ENCODE peak calls at places on chromosomes 16 and 17, in seven cellular contexts. C is tibial artery; W is uterus; R is lung; P is heart right ventricle; E is hepatocyte; L is CD4-positive, alpha-beta T cell. J is an unnamed sample.

GRCh38 chr17:33163827-33164555 is 129.1 kb downstream of the ASIC2 start:
- DNase-seq in C (no peak), P (no peak), L (no peak), E (no peak), W (peak; percentile 37), R (no peak), J (no peak)

GRCh38 chr16:73176577-73177013 is 128.7 kb upstream of the ZFHX3 start:
- DNase-seq in R (no peak), W (no peak), L (no peak), E (peak; percentile 27), C (no peak), P (no peak), J (no peak)

GRCh38 chr17:21119247-21119944 is 7.4 kb upstream of the DHRS7B start:
- DNase-seq in E (peak; percentile 72), P (peak; percentile 45), W (peak; percentile 80), C (peak; percentile 78), L (peak; percentile 61), R (peak; percentile 71), J (peak; percentile 82)

GRCh38 chr17:80783461-80783860 is 208.2 kb upstream of the CHMP6 start:
- DNase-seq in P (no peak), E (no peak), W (no peak), C (no peak), L (no peak), R (no peak), J (no peak)

GRCh38 chr16:23134274-23134673 is 15.0 kb downstream of the USP31 start:
- DNase-seq in W (peak; percentile 65), P (peak; percentile 58), L (no peak), R (no peak), E (no peak), C (no peak), J (no peak)

GRCh38 chr17:47978324-47978723 is 7.4 kb downstream of the CDK5RAP3 start:
- DNase-seq in C (no peak), E (peak; percentile 78), W (peak; percentile 36), P (peak; percentile 42), R (no peak), L (peak; percentile 34), J (no peak)

GRCh38 chr17:826778-827177 is 44.6 kb downstream of the MRM3 start:
- DNase-seq in P (no peak), C (no peak), L (no peak), W (no peak), E (no peak), R (no peak), J (no peak)

GRCh38 chr17:14042411-14042810 is 26.9 kb upstream of the COX10 start:
- DNase-seq in R (no peak), W (no peak), C (no peak), E (no peak), L (no peak), P (no peak), J (no peak)

GRCh38 chr17:82647593-82648164 is 565 bp downstream of the WDR45B start:
- DNase-seq in P (peak; percentile 50), W (peak; percentile 36), C (peak; percentile 79), R (peak; percentile 41), L (peak; percentile 36), E (peak; percentile 68), J (no peak)

GRCh38 chr17:68035131-68035522 is 408 bp upstream of the KPNA2 start:
- DNase-seq in W (peak; percentile 91), E (peak; percentile 97), R (peak; percentile 93), P (peak; percentile 94), C (peak; percentile 96), L (peak; percentile 84), J (peak; percentile 90)

GRCh38 chr17:45308016-45308365 is 8.8 kb downstream of the MAP3K14 start:
- DNase-seq in L (no peak), W (no peak), E (no peak), C (no peak), P (no peak), R (no peak), J (no peak)

GRCh38 chr17:29080323-29080722 is 37.4 kb downstream of the PIPOX start:
- DNase-seq in P (no peak), W (no peak), C (no peak), L (no peak), E (no peak), R (no peak), J (no peak)

GRCh38 chr17:8273884-8274444 is 14.5 kb upstream of the RANGRF start:
- DNase-seq in C (no peak), R (no peak), E (peak; percentile 62), P (no peak), L (no peak), W (no peak), J (no peak)

GRCh38 chr16:81564368-81565060 is 119.9 kb downstream of the CMIP start:
- DNase-seq in P (no peak), R (no peak), W (no peak), L (no peak), C (no peak), E (no peak), J (no peak)

GRCh38 chr17:72455562-72455961 is 334.7 kb downstream of the SOX9 start:
- DNase-seq in C (no peak), P (no peak), L (no peak), E (no peak), R (no peak), W (no peak), J (no peak)

GRCh38 chr17:6557040-6557438 is 684 bp upstream of the PITPNM3 start:
- DNase-seq in L (no peak), C (no peak), R (no peak), W (no peak), E (no peak), P (no peak), J (no peak)

GRCh38 chr17:79789943-79790804 is 6.7 kb downstream of the CBX8 start:
- DNase-seq in E (peak; percentile 79), L (no peak), W (no peak), R (no peak), P (peak; percentile 55), C (no peak), J (no peak)

GRCh38 chr16:89944773-89945172 is 3.8 kb upstream of the DEF8 start:
- DNase-seq in L (no peak), C (no peak), W (no peak), P (no peak), R (no peak), E (no peak), J (no peak)

GRCh38 chr17:279776-280175 is 72.8 kb downstream of the RPH3AL start:
- DNase-seq in C (no peak), W (no peak), R (no peak), E (no peak), P (no peak), L (no peak), J (no peak)

GRCh38 chr16:856811-857210 is 56.3 kb upstream of the GNG13 start:
- DNase-seq in C (no peak), E (no peak), L (no peak), P (no peak), R (no peak), W (no peak), J (no peak)

GRCh38 chr17:17269926-17270773 is 10.9 kb downstream of the COPS3 start:
- DNase-seq in L (peak; percentile 18), E (no peak), C (no peak), W (no peak), R (no peak), P (no peak), J (no peak)
- TF ChIP-seq CTCF in L (no peak), E (peak; percentile 24), C (no peak), W (no peak), R (no peak), P (no peak), J (no peak)

DNA sequence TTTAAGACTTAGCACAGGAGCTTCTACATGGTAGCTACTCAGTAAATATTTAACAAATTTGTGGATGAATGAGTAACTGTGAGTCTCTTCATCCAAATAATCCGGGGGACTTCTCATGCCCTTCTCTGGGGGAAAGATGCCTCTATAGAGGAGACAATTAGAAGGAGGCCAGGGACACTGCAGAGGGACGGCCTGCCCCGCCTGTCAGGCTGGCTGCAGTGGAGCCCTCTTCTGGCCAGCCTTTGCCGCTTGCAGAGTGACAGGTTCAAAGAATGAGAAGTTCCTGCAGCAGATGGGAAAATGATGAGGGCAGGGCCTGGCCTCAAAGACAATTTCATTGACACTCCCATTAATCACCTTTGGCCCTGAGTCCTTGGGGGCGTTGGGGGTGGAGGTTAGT is 339.1 kb downstream of the MAF start:
- DNase-seq in L (peak; percentile 40), W (no peak), E (peak; percentile 45), C (no peak), R (no peak), P (peak; percentile 54), J (no peak)
- H3K9me3 ChIP-seq in L (no peaks in the 10 kb centered on the region), W (no peaks in the 10 kb centered on the region), E (no peaks in the 10 kb centered on the region), C (no peaks in the 10 kb centered on the region), R (no peaks in the 10 kb centered on the region), P (no peaks in the 10 kb centered on the region), J (no peaks in the 10 kb centered on the region)

GRCh38 chr16:19555186-19555937 is at the start of gene VPS35L:
- DNase-seq in C (peak; percentile 99), W (peak; percentile 98), E (peak; percentile 99), R (peak; percentile 98), P (peak; percentile 97), L (peak; percentile 96), J (peak; percentile 97)

GRCh38 chr16:19559242-19559910 is 3.9 kb downstream of the VPS35L start:
- DNase-seq in P (no peak), L (no peak), C (no peak), R (no peak), W (no peak), E (peak; percentile 78), J (no peak)

GRCh38 chr16:19560078-19560477 is 4.6 kb downstream of the VPS35L start:
- DNase-seq in L (no peak), W (no peak), P (no peak), E (no peak), C (no peak), R (no peak), J (no peak)

DNA sequence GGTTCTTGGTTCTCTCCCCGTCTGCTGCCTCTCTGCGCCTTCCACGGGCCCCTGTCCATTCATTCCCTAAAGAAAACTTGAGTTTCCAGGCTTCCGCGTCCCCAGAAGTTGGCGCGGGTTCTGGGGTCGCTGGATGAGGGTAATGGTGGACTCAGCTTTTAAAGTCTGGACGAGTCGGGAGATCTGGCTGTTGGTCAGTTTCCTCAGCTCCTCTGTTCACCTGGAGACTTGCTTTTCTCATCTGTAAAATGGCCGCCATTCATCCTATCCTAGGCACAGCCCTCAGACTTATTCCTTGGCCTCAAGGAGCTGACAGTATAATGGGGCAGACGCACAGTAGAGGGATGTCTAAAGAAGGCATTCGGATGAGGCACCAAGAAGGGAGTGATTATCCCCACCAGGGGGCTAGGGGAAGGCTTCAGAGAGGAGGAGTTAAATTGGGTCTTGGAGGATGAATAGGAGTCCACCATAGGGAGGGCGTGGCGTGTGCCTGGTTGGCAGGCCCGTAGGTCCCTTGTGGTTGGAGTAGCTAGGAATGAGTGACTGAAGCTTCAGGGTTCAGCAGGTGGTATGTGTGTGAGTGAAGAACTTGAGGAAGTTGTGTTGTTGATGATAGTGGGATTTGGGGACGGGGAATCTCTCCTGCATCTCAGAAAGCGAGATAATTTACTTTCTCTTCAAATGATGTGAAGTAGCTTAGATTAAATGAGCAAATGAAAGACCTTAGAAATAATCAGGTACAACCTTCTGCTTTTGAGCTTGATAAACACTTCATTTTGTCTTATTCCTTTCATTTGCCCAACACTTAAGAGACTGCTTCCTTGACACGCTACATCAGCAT is 655 bp downstream of the VPS35L start:
- DNase-seq in R (no peak), P (no peak), E (peak; percentile 72), L (no peak), C (no peak), W (peak; percentile 19), J (no peak)
- TF ChIP-seq CTCF in R (no peak), P (no peak), E (no peak), L (no peak), C (no peak), W (no peak), J (no peak)

DNA sequence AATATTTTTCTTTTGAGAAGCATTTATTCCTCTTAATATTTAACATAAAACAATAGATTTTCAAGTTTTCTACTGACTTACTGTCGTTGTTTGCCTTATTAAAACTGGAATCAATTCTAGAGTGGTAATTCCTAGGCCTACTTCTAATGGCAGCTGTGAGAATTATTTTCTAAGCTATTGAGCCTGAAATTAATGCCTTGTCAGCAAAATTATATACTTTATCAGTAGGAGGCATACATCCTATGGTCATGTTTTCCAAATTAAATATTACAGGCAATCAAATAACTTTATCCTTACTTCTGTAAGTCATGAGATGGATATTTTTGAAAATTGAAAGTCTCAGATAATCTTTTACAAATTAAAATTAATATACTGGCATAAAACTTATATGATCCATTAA is 239.1 kb upstream of the CNTNAP4 start:
- DNase-seq in C (no peak), E (no peak), W (no peak), R (no peak), P (no peak), L (no peak), J (no peak)
- H3K9me3 ChIP-seq in C (no peaks in the 10 kb centered on the region), E (no peaks in the 10 kb centered on the region), W (no peaks in the 10 kb centered on the region), R (no peaks in the 10 kb centered on the region), P (no peaks in the 10 kb centered on the region), L (no peaks in the 10 kb centered on the region), J (no peaks in the 10 kb centered on the region)